ENCODE peak calls at places on chromosomes 3 and 15, in five cellular contexts. H is suprapubic skin, C is body of pancreas, V is left ventricle myocardium inferior, E is fibroblast of the aortic adventitia. B is an unnamed sample.

GRCh38 chr3:84108442-84108971 is 850.3 kb upstream of the CADM2 start:
- DNase-seq in H (no peak), C (no peak), V (no peak), E (no peak), B (no peak)

GRCh38 chr3:172294238-172294806 is 153.9 kb downstream of the GHSR start:
- DNase-seq in H (no peak), C (no peak), V (no peak), E (no peak), B (no peak)

GRCh38 chr3:15499536-15499935 is 22.0 kb downstream of the COLQ start:
- DNase-seq in H (peak), C (no peak), V (no peak), E (no peak), B (no peak)

GRCh38 chr3:47846880-47847248 is 43.9 kb downstream of the DHX30 start:
- DNase-seq in H (no peak), C (no peak), V (no peak), E (no peak), B (no peak)

GRCh38 chr3:197278933-197279332 is 19.5 kb downstream of the DLG1 start:
- DNase-seq in H (no peak), C (no peak), V (no peak), E (no peak), B (no peak)

GRCh38 chr3:183800221-183800863 is 25.0 kb downstream of the MAP6D1 start:
- DNase-seq in H (no peak), C (no peak), V (no peak), E (no peak), B (no peak)

GRCh38 chr3:4196748-4197147 is 106.4 kb upstream of the SETMAR start:
- DNase-seq in H (no peak), C (no peak), V (no peak), E (no peak), B (no peak)

GRCh38 chr3:155631323-155632019 is 113.4 kb downstream of the PLCH1 start:
- DNase-seq in H (no peak), C (no peak), V (no peak), E (peak), B (no peak)

GRCh38 chr3:184289426-184289938 is 9.6 kb upstream of the PSMD2 start:
- DNase-seq in H (no peak), C (peak), V (peak), E (peak), B (no peak)

GRCh38 chr3:30855390-30855789 is 39.1 kb downstream of the GADL1 start:
- DNase-seq in H (no peak), C (no peak), V (no peak), E (no peak), B (no peak)

GRCh38 chr3:96813820-96814580 is 394 bp upstream of the EPHA6 start:
- DNase-seq in H (peak), C (peak), V (peak), E (peak), B (no peak)

GRCh38 chr3:58377750-58378149 is 45.1 kb downstream of the PXK start:
- DNase-seq in H (no peak), C (no peak), V (no peak), E (no peak), B (no peak)
- TF ChIP-seq CTCF in H (no peak), C (no peak), V (no peak), E (no peak), B (no peak)

GRCh38 chr3:143707848-143708247 is 140.4 kb downstream of the SLC9A9 start:
- DNase-seq in H (no peak), C (no peak), V (no peak), E (no peak), B (no peak)
- H3K4me3 ChIP-seq in H (no peak), C (no peak), V (no peak), E (no peak), B (no peak)

GRCh38 chr3:55630280-55630920 is 143.3 kb upstream of the WNT5A start:
- DNase-seq in H (no peak), C (no peak), V (no peak), E (no peak), B (no peak)
- TF ChIP-seq CTCF in H (no peak), C (no peak), V (no peak), E (no peak), B (no peak)

GRCh38 chr15:22995786-22996185 is 15.6 kb upstream of the CYFIP1 start:
- DNase-seq in H (no peak), C (no peak), V (no peak), E (no peak), B (no peak)
- H3K4me3 ChIP-seq in H (no peak), C (no peak), V (no peak), E (no peak), B (no peak)

B was measured in coronary artery.